ENCODE peak calls at places on chromosomes 16 and 17, in ten cellular contexts. U is right lobe of liver, F is HCT116, V is A549, J is HepG2, C is IMR-90, K is body of pancreas, I is upper lobe of left lung, P is GM12878, D is heart left ventricle. H is an unnamed sample.
A peak's percentile ranks its signal among the peaks of the same experiment; 100 is the strongest.

GRCh38 chr16:2717360-2718263 is 2.4 kb downstream of the PRSS27 start:
- ATAC-seq in V (no peak), D (no peak), F (no peak), P (no peak), U (no peak), K (no peak), I (no peak), C (no peak), J (no peak), H (no peak)

GRCh38 chr16:78249832-78250231 is 150.4 kb downstream of the WWOX start:
- ATAC-seq in P (no peak), C (no peak), U (peak; percentile 30), F (no peak), I (no peak), D (no peak), J (peak; percentile 61), V (no peak), K (peak; percentile 57), H (no peak)

GRCh38 chr16:53756329-53756996 is 52.5 kb downstream of the FTO start:
- ATAC-seq in V (no peak), D (no peak), P (no peak), J (peak; percentile 78), I (no peak), C (peak; percentile 63), F (no peak), U (peak; percentile 74), K (peak; percentile 71), H (no peak)

GRCh38 chr17:78789663-78790181 is 7.6 kb upstream of the CYTH1 start:
- ATAC-seq in I (peak; percentile 56), J (no peak), C (peak; percentile 74), K (peak; percentile 95), U (peak; percentile 80), F (no peak), D (peak; percentile 28), V (no peak), P (no peak), H (peak; percentile 77)

GRCh38 chr16:77584205-77584859 is 138.0 kb upstream of the NUDT7 start:
- ATAC-seq in D (no peak), I (no peak), J (peak; percentile 77), C (peak; percentile 83), K (peak; percentile 59), U (peak; percentile 82), P (peak; percentile 80), V (peak; percentile 69), F (peak; percentile 80), H (no peak)

GRCh38 chr17:7042507-7043194 is 1.2 kb downstream of the SLC16A11 start:
- ATAC-seq in K (no peak), J (no peak), C (no peak), D (no peak), F (no peak), I (no peak), U (peak; percentile 4), V (no peak), P (peak; percentile 7), H (no peak)

GRCh38 chr17:16003841-16004240 is 4.2 kb downstream of the TTC19 start:
- ATAC-seq in F (no peak), C (no peak), V (no peak), P (no peak), D (no peak), I (no peak), K (no peak), J (no peak), U (no peak), H (no peak)

GRCh38 chr16:53864819-53865491 is 161.0 kb downstream of the FTO start:
- ATAC-seq in F (peak; percentile 86), K (no peak), C (no peak), U (no peak), P (peak; percentile 58), D (peak; percentile 47), J (no peak), I (no peak), V (peak; percentile 34), H (no peak)

GRCh38 chr17:47239663-47240374 is 13.8 kb upstream of the ITGB3 start:
- ATAC-seq in V (peak; percentile 69), D (peak; percentile 62), J (no peak), P (peak; percentile 88), I (peak; percentile 65), U (peak; percentile 75), C (peak; percentile 91), F (peak; percentile 67), K (peak; percentile 67), H (peak; percentile 84)

GRCh38 chr16:72029567-72030271 is 21.2 kb downstream of the DHODH start:
- ATAC-seq in D (no peak), P (no peak), K (no peak), C (no peak), J (no peak), F (no peak), U (no peak), I (no peak), V (no peak), H (no peak)

GRCh38 chr17:42407289-42407836 is 15.7 kb downstream of the CAVIN1 start:
- ATAC-seq in V (peak; percentile 80), C (peak; percentile 18), F (peak; percentile 79), D (peak; percentile 84), P (peak; percentile 96), J (peak; percentile 82), K (peak; percentile 93), U (peak; percentile 93), I (peak; percentile 89), H (peak; percentile 73)

GRCh38 chr17:78897639-78897996 is 5.4 kb downstream of the CEP295NL start:
- ATAC-seq in P (no peak), K (no peak), D (no peak), U (no peak), I (no peak), J (no peak), C (no peak), F (no peak), V (no peak), H (no peak)

GRCh38 chr16:9932919-9933653 is 249.1 kb downstream of the GRIN2A start:
- ATAC-seq in U (no peak), F (no peak), C (no peak), I (no peak), J (no peak), D (no peak), P (no peak), K (no peak), V (no peak), H (no peak)
- H3K4me3 ChIP-seq in U (no peak overlapping the region), F (no peak overlapping the region), C (no peak overlapping the region), I (no peak overlapping the region), J (no peak overlapping the region), D (no peak overlapping the region), P (no peak overlapping the region), K (no peak overlapping the region), V (no peak overlapping the region), H (no peak overlapping the region)

GRCh38 chr16:58518083-58518979 is 3.0 kb downstream of the SETD6 start:
- ATAC-seq in P (peak; percentile 43), U (no peak), D (no peak), K (no peak), V (no peak), C (no peak), F (no peak), J (no peak), I (no peak), H (no peak)

GRCh38 chr16:58516768-58517107 is 1.4 kb downstream of the SETD6 start:
- ATAC-seq in D (no peak), F (no peak), P (no peak), U (no peak), I (no peak), C (no peak), K (no peak), V (no peak), J (no peak), H (no peak)

GRCh38 chr16:58515871-58516767 is 802 bp downstream of the SETD6 start:
- ATAC-seq in I (peak; percentile 43), V (peak; percentile 41), J (peak; percentile 57), D (no peak), K (peak; percentile 79), F (peak; percentile 72), P (peak; percentile 69), U (peak; percentile 52), C (no peak), H (peak; percentile 2)

GRCh38 chr16:58513874-58514273 is 1.4 kb upstream of the SETD6 start:
- ATAC-seq in C (no peak), P (no peak), K (no peak), F (no peak), J (no peak), D (no peak), V (no peak), I (no peak), U (no peak), H (no peak)

DNA sequence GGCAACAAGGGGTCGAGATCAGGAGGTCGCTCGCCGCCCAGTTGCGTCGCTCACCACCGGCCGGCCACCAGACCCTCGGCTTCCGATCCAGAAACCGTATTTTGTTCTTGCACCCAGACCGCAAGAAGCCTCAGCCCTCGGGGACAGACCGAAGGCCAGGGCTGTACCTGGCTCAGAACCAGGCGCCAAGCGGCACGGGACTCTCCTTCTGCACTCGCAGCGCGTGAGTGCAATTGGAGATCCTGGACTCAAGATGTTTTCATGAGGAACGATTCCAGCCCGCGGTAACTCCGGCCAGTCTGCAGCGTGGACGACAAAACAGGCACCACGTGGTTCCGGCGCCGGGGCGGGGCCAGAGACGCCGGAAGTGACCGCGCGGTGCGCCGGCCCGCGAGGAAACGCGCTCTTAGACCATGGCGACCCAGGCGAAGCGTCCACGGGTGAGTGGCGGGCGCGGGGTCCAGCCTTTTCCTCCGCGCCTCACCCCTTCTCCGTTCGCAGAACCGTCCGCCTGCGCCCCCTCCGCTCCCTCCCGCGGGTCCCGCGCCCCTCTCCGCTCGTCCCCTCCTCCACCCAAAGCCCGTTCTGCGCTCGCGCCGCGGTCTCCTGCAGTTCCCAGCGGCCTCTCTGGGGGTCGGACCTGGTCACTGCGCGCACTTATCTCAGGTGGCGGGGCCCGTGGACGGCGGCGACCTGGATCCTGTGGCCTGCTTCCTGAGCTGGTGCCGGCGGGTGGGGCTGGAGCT is at the start of gene SETD6:
- ATAC-seq in I (peak; percentile 96), C (peak; percentile 86), J (peak; percentile 86), P (peak; percentile 89), F (peak; percentile 80), V (peak; percentile 73), K (peak; percentile 94), D (peak; percentile 76), U (peak; percentile 93), H (peak; percentile 97)
- TF ChIP-seq POLR2A in I (peak; percentile 44), C (peak; percentile 31), J (peak; percentile 84), P (peak; percentile 84), F (peak; percentile 60), V (peak; percentile 67), K (peak; percentile 63), D (peak; percentile 48), U (peak; percentile 47), H (peak; percentile 30)

DNA sequence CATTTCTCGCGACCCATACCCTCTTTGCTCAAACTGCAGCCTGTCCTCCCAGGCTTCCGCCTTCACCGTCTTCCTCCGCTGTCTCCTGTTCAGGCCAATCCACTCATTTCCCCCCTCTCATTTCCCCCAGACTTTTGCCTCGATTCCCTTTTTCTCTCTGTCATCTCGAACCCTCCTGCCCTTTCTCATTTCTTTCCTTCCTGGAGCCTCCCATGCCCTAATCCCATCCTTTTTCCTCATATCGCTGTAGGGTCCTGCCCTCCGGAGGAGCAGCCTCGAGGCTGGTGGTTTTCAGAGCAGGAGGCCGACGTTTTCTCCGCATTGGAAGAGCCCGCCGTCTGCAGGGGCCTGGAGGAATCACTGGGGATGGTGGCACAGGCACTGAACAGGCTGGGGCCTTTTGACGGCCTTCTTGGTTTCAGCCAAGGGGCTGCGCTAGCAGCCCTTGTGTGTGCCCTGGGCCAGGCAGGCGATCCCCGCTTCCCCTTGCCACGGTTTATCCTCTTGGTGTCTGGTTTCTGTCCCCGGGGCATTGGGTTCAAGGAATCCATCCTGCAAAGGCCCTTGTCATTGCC is 620 bp downstream of the OVCA2 start:
- ATAC-seq in D (no peak), V (peak; percentile 12), C (peak; percentile 12), F (peak; percentile 32), K (no peak), I (no peak), P (no peak), U (no peak), J (peak; percentile 64), H (peak; percentile 3)
- TF ChIP-seq CTCF in D (no peak), V (no peak), C (peak; percentile 15), F (no peak), K (no peak), I (no peak), P (peak; percentile 9), U (no peak), J (peak; percentile 26), H (no peak)

GRCh38 chr17:66649818-66650489 is 185.0 kb upstream of the CACNG5 start:
- ATAC-seq in F (no peak), I (no peak), J (no peak), P (no peak), U (no peak), K (no peak), V (no peak), D (no peak), C (no peak), H (no peak)
- H3K4me3 ChIP-seq in F (no peak overlapping the region), I (no peak overlapping the region), J (no peak overlapping the region), P (no peak overlapping the region), U (no peak overlapping the region), K (no peak overlapping the region), V (no peak overlapping the region), D (no peak overlapping the region), C (no peak overlapping the region), H (no peak overlapping the region)